ENCODE peak calls at places on chromosomes 2 and 18, in five cellular contexts. W, B, Y, A and U are unnamed samples.

GRCh38 chr2:96860065-96861029 is 2.5 kb upstream of the ANKRD39 start:
- DNase-seq in W (no peak), Y (no peak), A (no peak), B (no peak), U (no peak)

GRCh38 chr2:218517434-218518206 is 50.5 kb downstream of the USP37 start:
- DNase-seq in B (no peak), A (peak; percentile 17), W (no peak), Y (no peak), U (no peak)

GRCh38 chr2:210454336-210454735 is 22.2 kb downstream of the LANCL1 start:
- DNase-seq in W (no peak), B (no peak), Y (no peak), A (no peak), U (no peak)

GRCh38 chr2:219299372-219299760 is 9.8 kb downstream of the PTPRN start:
- DNase-seq in W (no peak), Y (no peak), B (no peak), A (no peak), U (no peak)

GRCh38 chr18:74241970-74242369 is 49.8 kb downstream of the CYB5A start:
- DNase-seq in A (no peak), Y (no peak), W (no peak), B (no peak), U (no peak)

GRCh38 chr2:30147196-30147714 is 448 bp downstream of the YPEL5 start:
- DNase-seq in A (no peak), W (no peak), Y (peak; percentile 30), B (no peak), U (no peak)

GRCh38 chr2:58521803-58522602 is 280.9 kb upstream of the FANCL start:
- DNase-seq in W (no peak), Y (no peak), B (no peak), A (peak; percentile 72), U (no peak)

GRCh38 chr2:150847578-150847977 is 360.1 kb upstream of the RND3 start:
- DNase-seq in Y (no peak), B (no peak), W (no peak), A (no peak), U (no peak)

GRCh38 chr2:132690664-132691303 is 20.8 kb upstream of the LYPD1 start:
- DNase-seq in A (peak; percentile 55), W (no peak), B (no peak), Y (no peak), U (no peak)

GRCh38 chr2:189829092-189829843 is 45.0 kb downstream of the PMS1 start:
- DNase-seq in W (no peak), B (no peak), Y (no peak), A (peak; percentile 85), U (no peak)

GRCh38 chr2:184201246-184201645 is 397.1 kb upstream of the ZNF804A start:
- DNase-seq in W (no peak), B (no peak), Y (no peak), A (no peak), U (no peak)

GRCh38 chr2:38568724-38569478 is 33.8 kb downstream of the HNRNPLL start:
- DNase-seq in W (no peak), A (no peak), Y (no peak), B (no peak), U (peak; percentile 52)
- H3K36me3 ChIP-seq in W (peaks cover 29% of the 10 kb centered on the region), A (peaks cover 4% of the 10 kb centered on the region), Y (peaks cover 17% of the 10 kb centered on the region), B (peaks cover 95% of the 10 kb centered on the region), U (peaks cover 47% of the 10 kb centered on the region)

GRCh38 chr2:169232551-169233154 is 129.7 kb downstream of the LRP2 start:
- DNase-seq in B (no peak), A (no peak), W (no peak), Y (no peak), U (no peak)
- H3K4me1 ChIP-seq in B (no peaks in the 10 kb centered on the region), A (no peaks in the 10 kb centered on the region), W (no peaks in the 10 kb centered on the region), Y (no peaks in the 10 kb centered on the region), U (no peaks in the 10 kb centered on the region)

GRCh38 chr2:203418271-203418670 is 90.1 kb downstream of the ABI2 start:
- DNase-seq in Y (no peak), B (no peak), W (no peak), A (peak; percentile 75), U (no peak)
- H3K36me3 ChIP-seq in Y (peaks cover 10% of the 10 kb centered on the region), B (peaks cover 39% of the 10 kb centered on the region), W (peaks cover 48% of the 10 kb centered on the region), A (peaks cover 2% of the 10 kb centered on the region), U (peaks cover 19% of the 10 kb centered on the region)

GRCh38 chr2:237682151-237682550 is 54.8 kb downstream of the LRRFIP1 start:
- DNase-seq in A (no peak), B (no peak), W (no peak), Y (no peak), U (no peak)

GRCh38 chr2:237674731-237675276 is 47.4 kb downstream of the LRRFIP1 start:
- DNase-seq in B (peak; percentile 94), A (peak; percentile 90), Y (peak; percentile 84), W (peak; percentile 86), U (no peak)

GRCh38 chr2:237680702-237681478 is 53.5 kb downstream of the LRRFIP1 start:
- DNase-seq in W (no peak), B (no peak), A (no peak), Y (no peak), U (no peak)

GRCh38 chr2:237675326-237675725 is 47.9 kb downstream of the LRRFIP1 start:
- DNase-seq in B (no peak), W (no peak), Y (no peak), A (no peak), U (no peak)

DNA sequence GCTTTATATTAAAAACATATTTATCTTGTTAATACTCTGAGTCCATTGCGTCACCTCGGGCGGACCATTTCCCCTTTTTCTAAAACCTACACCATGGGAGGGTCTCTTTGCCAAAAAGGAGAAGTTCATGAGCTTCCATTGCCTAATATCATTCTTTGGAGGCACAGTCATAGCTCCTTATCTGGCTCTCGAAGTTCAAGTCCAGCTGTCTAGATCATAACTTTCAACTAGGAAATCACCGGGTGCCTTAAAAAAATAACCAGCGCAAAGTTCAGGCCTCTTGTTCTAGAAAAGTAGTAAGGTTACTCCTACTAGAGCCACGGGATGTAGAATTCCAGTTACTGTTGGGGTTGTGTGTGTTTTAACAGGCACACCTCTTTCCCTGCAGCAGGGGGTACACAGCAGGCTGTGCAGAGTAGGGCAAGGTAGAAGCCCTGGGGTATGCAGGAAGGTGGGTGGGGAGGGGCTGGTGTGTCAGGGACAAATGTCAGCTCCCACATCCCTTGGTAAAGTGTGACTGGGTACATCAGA is 50.6 kb downstream of the LRRFIP1 start:
- DNase-seq in W (peak; percentile 55), A (peak; percentile 94), B (no peak), Y (no peak), U (no peak)
- H3K4me1 ChIP-seq in W (peaks cover 54% of the 10 kb centered on the region), A (peaks cover 15% of the 10 kb centered on the region), B (peaks cover 73% of the 10 kb centered on the region), Y (peaks cover 77% of the 10 kb centered on the region), U (peaks cover 14% of the 10 kb centered on the region)

DNA sequence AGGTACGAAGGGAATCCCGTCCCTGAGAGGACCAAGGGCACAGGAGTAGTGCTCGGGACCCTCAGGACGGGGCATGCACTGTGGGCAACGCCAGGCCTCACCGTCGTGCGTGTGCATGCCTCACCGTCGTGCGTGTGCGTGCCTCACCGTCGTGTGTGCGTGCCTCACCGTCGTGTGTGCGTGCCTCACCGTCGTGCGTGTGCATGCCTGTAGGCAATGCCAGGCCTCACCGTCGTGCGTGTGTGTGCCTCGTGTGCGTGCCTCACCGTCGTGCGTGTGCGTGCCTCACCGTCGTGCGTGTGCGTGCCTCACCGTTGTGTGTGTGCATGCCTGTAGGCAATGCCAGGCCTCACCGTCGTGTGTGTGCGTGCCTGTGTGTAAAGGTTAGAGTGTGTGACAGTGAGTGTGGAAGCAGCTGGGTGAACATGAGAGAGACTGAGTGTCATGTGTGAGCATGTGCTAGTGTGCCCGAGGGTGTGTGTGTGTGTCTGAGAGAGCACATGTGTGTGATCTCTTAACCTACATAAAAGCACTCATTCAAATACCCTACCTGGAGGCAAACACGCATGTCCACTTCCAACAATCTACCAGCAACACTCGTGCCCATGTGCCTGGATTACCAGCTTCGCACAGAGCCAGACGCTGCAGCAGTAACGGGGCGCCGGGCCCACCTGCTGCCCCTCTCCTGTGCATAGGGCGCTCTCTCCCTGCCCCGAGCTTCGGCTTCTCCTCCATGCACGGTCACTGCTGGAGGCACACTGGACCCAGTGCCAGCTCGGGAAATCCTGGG is 36.3 kb downstream of the ZNF516 start:
- DNase-seq in B (peak; percentile 37), A (no peak), W (no peak), Y (no peak), U (no peak)
- H3K36me3 ChIP-seq in B (no peaks in the 10 kb centered on the region), A (peaks cover 5% of the 10 kb centered on the region), W (no peaks in the 10 kb centered on the region), Y (no peaks in the 10 kb centered on the region), U (no peaks in the 10 kb centered on the region)

GRCh38 chr2:157898591-157898996 is 22.5 kb upstream of the ACVR1 start:
- DNase-seq in W (no peak), Y (peak; percentile 40), A (peak; percentile 95), B (no peak), U (no peak)
- H3K4me1 ChIP-seq in W (no peaks in the 10 kb centered on the region), Y (peaks cover 14% of the 10 kb centered on the region), A (no peaks in the 10 kb centered on the region), B (no peaks in the 10 kb centered on the region), U (peaks cover 5% of the 10 kb centered on the region)

GRCh38 chr2:39755466-39755865 is 23.6 kb downstream of the THUMPD2 start:
- DNase-seq in B (no peak), A (no peak), Y (no peak), W (no peak), U (no peak)
- H3K36me3 ChIP-seq in B (peaks cover 98% of the 10 kb centered on the region), A (peaks cover 10% of the 10 kb centered on the region), Y (peaks cover 43% of the 10 kb centered on the region), W (peaks cover 98% of the 10 kb centered on the region), U (peaks cover 69% of the 10 kb centered on the region)

GRCh38 chr2:185274718-185275484 is 463.7 kb upstream of the FSIP2 start:
- DNase-seq in B (no peak), W (no peak), Y (no peak), A (no peak), U (peak; percentile 95)
- H3K4me1 ChIP-seq in B (no peaks in the 10 kb centered on the region), W (no peaks in the 10 kb centered on the region), Y (no peaks in the 10 kb centered on the region), A (no peaks in the 10 kb centered on the region), U (peaks cover 17% of the 10 kb centered on the region)